ENCODE peak calls at places on chromosomes 7 and 10, in eight cellular contexts. One of them, this sample, is unnamed. For H3K27me3, the result is how much of the 10 kb centered on the place peaks cover.

GRCh38 chr10:13224210-13224995 is 9.8 kb downstream of the UCMA start:
- DNase-seq in neural progenitor cell: peak
- DNase-seq in HCT116: no peak
- DNase-seq in MM.1S: peak
- DNase-seq in GM23338: no peak
- DNase-seq in PC-3: no peak
- DNase-seq in hepatocyte: no peak
- DNase-seq in SK-N-SH: no peak
- DNase-seq in this sample: no peak

GRCh38 chr7:133860628-133861135 is 266.5 kb upstream of the LRGUK start:
- DNase-seq in neural progenitor cell: no peak
- DNase-seq in HCT116: no peak
- DNase-seq in MM.1S: no peak
- DNase-seq in GM23338: no peak
- DNase-seq in PC-3: no peak
- DNase-seq in hepatocyte: no peak
- DNase-seq in SK-N-SH: no peak
- DNase-seq in this sample: no peak

GRCh38 chr7:135335628-135336139 is 102.0 kb downstream of the STRA8 start:
- DNase-seq in neural progenitor cell: peak
- DNase-seq in HCT116: peak
- DNase-seq in MM.1S: peak
- DNase-seq in GM23338: peak
- DNase-seq in PC-3: peak
- DNase-seq in hepatocyte: peak
- DNase-seq in SK-N-SH: peak
- DNase-seq in this sample: peak

GRCh38 chr7:66206909-66207240 is 1.7 kb downstream of the TPST1 start:
- DNase-seq in neural progenitor cell: no peak
- DNase-seq in HCT116: no peak
- DNase-seq in MM.1S: no peak
- DNase-seq in GM23338: no peak
- DNase-seq in PC-3: no peak
- DNase-seq in hepatocyte: no peak
- DNase-seq in SK-N-SH: no peak
- DNase-seq in this sample: no peak

GRCh38 chr7:90856317-90857072 is 260.4 kb downstream of the CDK14 start:
- DNase-seq in neural progenitor cell: no peak
- DNase-seq in HCT116: no peak
- DNase-seq in MM.1S: no peak
- DNase-seq in GM23338: no peak
- DNase-seq in PC-3: no peak
- DNase-seq in hepatocyte: no peak
- DNase-seq in SK-N-SH: no peak
- DNase-seq in this sample: no peak

GRCh38 chr7:71846160-71846559 is 566.0 kb downstream of the CALN1 start:
- DNase-seq in neural progenitor cell: peak
- DNase-seq in HCT116: no peak
- DNase-seq in MM.1S: no peak
- DNase-seq in GM23338: peak
- DNase-seq in PC-3: no peak
- DNase-seq in hepatocyte: peak
- DNase-seq in SK-N-SH: no peak
- DNase-seq in this sample: peak

GRCh38 chr7:139108256-139109187 is 998 bp downstream of the ZC3HAV1 start:
- DNase-seq in neural progenitor cell: peak
- DNase-seq in HCT116: no peak
- DNase-seq in MM.1S: peak
- DNase-seq in GM23338: peak
- DNase-seq in PC-3: peak
- DNase-seq in hepatocyte: peak
- DNase-seq in SK-N-SH: no peak
- DNase-seq in this sample: peak

GRCh38 chr7:26439502-26440252 is 148.0 kb downstream of the SNX10 start:
- DNase-seq in neural progenitor cell: peak
- DNase-seq in HCT116: no peak
- DNase-seq in MM.1S: no peak
- DNase-seq in GM23338: no peak
- DNase-seq in PC-3: no peak
- DNase-seq in hepatocyte: no peak
- DNase-seq in SK-N-SH: no peak
- DNase-seq in this sample: no peak

GRCh38 chr7:22613466-22613865 is 113.5 kb upstream of the STEAP1B start:
- DNase-seq in neural progenitor cell: no peak
- DNase-seq in HCT116: no peak
- DNase-seq in MM.1S: no peak
- DNase-seq in GM23338: no peak
- DNase-seq in PC-3: no peak
- DNase-seq in hepatocyte: no peak
- DNase-seq in SK-N-SH: no peak
- DNase-seq in this sample: peak

GRCh38 chr10:73953665-73954064 is 42.7 kb downstream of the PLAU start:
- DNase-seq in neural progenitor cell: no peak
- DNase-seq in HCT116: no peak
- DNase-seq in MM.1S: no peak
- DNase-seq in GM23338: no peak
- DNase-seq in PC-3: no peak
- DNase-seq in hepatocyte: no peak
- DNase-seq in SK-N-SH: no peak
- DNase-seq in this sample: peak

GRCh38 chr10:110959379-110960332 is 40.3 kb downstream of the SHOC2 start:
- DNase-seq in neural progenitor cell: no peak
- DNase-seq in HCT116: no peak
- DNase-seq in MM.1S: no peak
- DNase-seq in GM23338: no peak
- DNase-seq in PC-3: no peak
- DNase-seq in hepatocyte: no peak
- DNase-seq in SK-N-SH: no peak
- DNase-seq in this sample: peak

GRCh38 chr7:122155566-122155965 is 11.5 kb upstream of the AASS start:
- DNase-seq in neural progenitor cell: no peak
- DNase-seq in HCT116: no peak
- DNase-seq in MM.1S: no peak
- DNase-seq in GM23338: no peak
- DNase-seq in PC-3: no peak
- DNase-seq in hepatocyte: no peak
- DNase-seq in SK-N-SH: no peak
- DNase-seq in this sample: peak

GRCh38 chr10:63209703-63210102 is 76.6 kb downstream of the NRBF2 start:
- DNase-seq in neural progenitor cell: no peak
- DNase-seq in HCT116: no peak
- DNase-seq in MM.1S: no peak
- DNase-seq in GM23338: no peak
- DNase-seq in PC-3: peak
- DNase-seq in hepatocyte: no peak
- DNase-seq in SK-N-SH: no peak
- DNase-seq in this sample: peak

GRCh38 chr10:30583778-30584415 is 45.7 kb downstream of the LYZL2 start:
- DNase-seq in neural progenitor cell: no peak
- DNase-seq in HCT116: peak
- DNase-seq in MM.1S: peak
- DNase-seq in GM23338: no peak
- DNase-seq in PC-3: peak
- DNase-seq in hepatocyte: peak
- DNase-seq in SK-N-SH: no peak
- DNase-seq in this sample: peak

GRCh38 chr7:112495820-112496462 is 15.2 kb downstream of the LSMEM1 start:
- DNase-seq in neural progenitor cell: peak
- DNase-seq in HCT116: peak
- DNase-seq in MM.1S: peak
- DNase-seq in GM23338: peak
- DNase-seq in PC-3: peak
- DNase-seq in hepatocyte: peak
- DNase-seq in SK-N-SH: peak
- DNase-seq in this sample: peak

GRCh38 chr10:115989621-115990020 is 283.4 kb downstream of the GFRA1 start:
- DNase-seq in neural progenitor cell: no peak
- DNase-seq in HCT116: no peak
- DNase-seq in MM.1S: no peak
- DNase-seq in GM23338: no peak
- DNase-seq in PC-3: no peak
- DNase-seq in hepatocyte: no peak
- DNase-seq in SK-N-SH: no peak
- DNase-seq in this sample: peak

GRCh38 chr7:116683786-116684185 is 11.8 kb downstream of the MET start:
- DNase-seq in neural progenitor cell: no peak
- DNase-seq in HCT116: no peak
- DNase-seq in MM.1S: peak
- DNase-seq in GM23338: no peak
- DNase-seq in PC-3: no peak
- DNase-seq in hepatocyte: no peak
- DNase-seq in SK-N-SH: no peak
- DNase-seq in this sample: no peak

GRCh38 chr10:132096223-132096622 is 30.5 kb downstream of the JAKMIP3 start:
- DNase-seq in neural progenitor cell: no peak
- DNase-seq in HCT116: peak
- DNase-seq in MM.1S: no peak
- DNase-seq in GM23338: no peak
- DNase-seq in PC-3: peak
- DNase-seq in hepatocyte: peak
- DNase-seq in SK-N-SH: no peak
- DNase-seq in this sample: peak

GRCh38 chr10:11373626-11374310 is 237.7 kb downstream of the USP6NL start:
- DNase-seq in neural progenitor cell: peak
- DNase-seq in HCT116: no peak
- DNase-seq in MM.1S: no peak
- DNase-seq in GM23338: no peak
- DNase-seq in PC-3: no peak
- DNase-seq in hepatocyte: no peak
- DNase-seq in SK-N-SH: no peak
- DNase-seq in this sample: no peak

DNA sequence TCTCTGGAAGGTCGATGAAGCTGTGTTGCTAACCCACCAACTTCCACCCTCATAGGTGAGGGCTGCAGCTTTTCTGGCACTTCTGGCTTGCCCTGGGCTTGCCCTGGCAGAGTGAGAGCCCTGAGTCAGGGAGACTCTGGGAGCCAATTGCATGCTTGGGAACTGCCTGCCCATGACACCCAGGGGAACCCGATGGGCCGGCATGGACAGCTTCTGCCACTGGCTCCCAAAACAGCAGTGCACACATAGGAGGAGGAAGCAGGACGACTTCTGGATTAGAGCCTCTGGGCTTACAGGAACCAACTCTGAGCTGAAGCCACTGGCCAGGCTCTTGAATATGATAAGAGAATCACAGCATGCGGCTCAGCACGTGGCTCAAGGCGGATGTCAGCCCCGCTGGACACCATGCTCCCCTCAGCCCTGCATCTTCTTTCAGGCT is 135.2 kb upstream of the UNC5B start:
- DNase-seq in neural progenitor cell: no peak
- DNase-seq in HCT116: no peak
- DNase-seq in MM.1S: no peak
- DNase-seq in GM23338: no peak
- DNase-seq in PC-3: no peak
- DNase-seq in hepatocyte: no peak
- DNase-seq in SK-N-SH: peak
- DNase-seq in this sample: peak
- TF ChIP-seq EZH2phosphoT487 in neural progenitor cell: no peak
- TF ChIP-seq EZH2phosphoT487 in HCT116: no peak
- TF ChIP-seq EZH2phosphoT487 in MM.1S: no peak
- TF ChIP-seq EZH2phosphoT487 in GM23338: no peak
- TF ChIP-seq EZH2phosphoT487 in PC-3: no peak
- TF ChIP-seq EZH2phosphoT487 in hepatocyte: no peak
- TF ChIP-seq EZH2phosphoT487 in SK-N-SH: no peak
- TF ChIP-seq EZH2phosphoT487 in this sample: no peak

DNA sequence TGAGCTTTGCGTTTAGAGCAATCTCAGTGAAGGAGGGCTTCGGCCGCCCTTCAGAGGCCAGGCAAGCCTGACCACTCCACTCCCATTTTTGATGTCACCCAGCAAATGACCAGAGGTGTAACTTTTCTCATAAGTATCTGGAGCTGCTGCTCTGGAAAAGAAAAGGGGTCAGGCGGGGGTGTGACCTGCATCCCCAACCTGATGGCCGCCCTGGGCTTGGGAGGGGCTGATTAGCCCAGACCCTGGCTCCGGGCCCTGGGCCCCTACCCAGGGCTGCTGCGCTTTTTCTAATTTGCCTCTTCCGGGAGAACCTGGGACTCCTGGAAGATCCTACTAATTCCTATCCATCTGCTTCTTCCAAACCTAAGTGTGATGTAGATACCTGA is 9.6 kb upstream of the EBF3 start:
- DNase-seq in neural progenitor cell: no peak
- DNase-seq in HCT116: no peak
- DNase-seq in MM.1S: no peak
- DNase-seq in GM23338: no peak
- DNase-seq in PC-3: no peak
- DNase-seq in hepatocyte: no peak
- DNase-seq in SK-N-SH: no peak
- DNase-seq in this sample: no peak
- H3K27me3 ChIP-seq in neural progenitor cell: half or more
- H3K27me3 ChIP-seq in HCT116: under half
- H3K27me3 ChIP-seq in MM.1S: under half
- H3K27me3 ChIP-seq in GM23338: half or more
- H3K27me3 ChIP-seq in PC-3: under half
- H3K27me3 ChIP-seq in hepatocyte: half or more
- H3K27me3 ChIP-seq in SK-N-SH: under half
- H3K27me3 ChIP-seq in this sample: under half

DNA sequence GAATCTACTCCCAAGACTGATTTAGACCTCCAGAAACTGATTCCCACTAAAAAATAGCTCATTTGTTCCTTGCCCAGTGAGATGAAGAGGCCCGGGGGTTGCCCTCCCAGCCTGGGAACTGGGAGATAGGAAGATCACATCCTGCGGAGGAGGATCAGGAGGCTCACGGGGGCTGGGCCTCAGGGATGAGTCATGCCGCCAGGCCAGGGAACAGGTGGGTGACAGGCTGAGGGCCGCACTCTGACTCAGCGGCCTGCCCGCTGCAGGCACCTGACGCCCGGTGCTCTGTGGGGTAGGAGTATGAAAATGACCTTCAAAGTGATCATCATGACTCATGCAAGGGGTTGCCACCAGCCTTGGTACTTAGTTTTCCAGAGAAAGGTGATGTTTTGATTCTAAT is 104.5 kb upstream of the ZPBP start:
- DNase-seq in neural progenitor cell: no peak
- DNase-seq in HCT116: peak
- DNase-seq in MM.1S: no peak
- DNase-seq in GM23338: peak
- DNase-seq in PC-3: peak
- DNase-seq in hepatocyte: peak
- DNase-seq in SK-N-SH: no peak
- DNase-seq in this sample: no peak
- TF ChIP-seq EZH2phosphoT487 in neural progenitor cell: no peak
- TF ChIP-seq EZH2phosphoT487 in HCT116: no peak
- TF ChIP-seq EZH2phosphoT487 in MM.1S: no peak
- TF ChIP-seq EZH2phosphoT487 in GM23338: no peak
- TF ChIP-seq EZH2phosphoT487 in PC-3: no peak
- TF ChIP-seq EZH2phosphoT487 in hepatocyte: no peak
- TF ChIP-seq EZH2phosphoT487 in SK-N-SH: no peak
- TF ChIP-seq EZH2phosphoT487 in this sample: no peak

GRCh38 chr10:93066544-93066913 is 5.9 kb downstream of the CYP26C1 start:
- DNase-seq in neural progenitor cell: no peak
- DNase-seq in HCT116: no peak
- DNase-seq in MM.1S: no peak
- DNase-seq in GM23338: no peak
- DNase-seq in PC-3: no peak
- DNase-seq in hepatocyte: no peak
- DNase-seq in SK-N-SH: peak
- DNase-seq in this sample: no peak
- H3K27me3 ChIP-seq in neural progenitor cell: half or more
- H3K27me3 ChIP-seq in HCT116: under half
- H3K27me3 ChIP-seq in MM.1S: half or more
- H3K27me3 ChIP-seq in GM23338: half or more
- H3K27me3 ChIP-seq in PC-3: under half
- H3K27me3 ChIP-seq in hepatocyte: half or more
- H3K27me3 ChIP-seq in SK-N-SH: under half
- H3K27me3 ChIP-seq in this sample: half or more

GRCh38 chr7:82945480-82945879 is 217.2 kb downstream of the PCLO start:
- DNase-seq in neural progenitor cell: no peak
- DNase-seq in HCT116: no peak
- DNase-seq in MM.1S: no peak
- DNase-seq in GM23338: no peak
- DNase-seq in PC-3: peak
- DNase-seq in hepatocyte: no peak
- DNase-seq in SK-N-SH: no peak
- DNase-seq in this sample: no peak
- TF ChIP-seq EZH2phosphoT487 in neural progenitor cell: no peak
- TF ChIP-seq EZH2phosphoT487 in HCT116: no peak
- TF ChIP-seq EZH2phosphoT487 in MM.1S: no peak
- TF ChIP-seq EZH2phosphoT487 in GM23338: no peak
- TF ChIP-seq EZH2phosphoT487 in PC-3: no peak
- TF ChIP-seq EZH2phosphoT487 in hepatocyte: no peak
- TF ChIP-seq EZH2phosphoT487 in SK-N-SH: no peak
- TF ChIP-seq EZH2phosphoT487 in this sample: no peak